ENCODE peak calls at places on chromosome 20, in four cellular contexts. I is WTC11; D is RWPE2; U is stimulated activated CD8-positive, alpha-beta memory T cell treated with anti-CD3 and anti-CD28 coated beads, Interleukin-7, amount 100 ng/mL, for 24 hours. Q is an unnamed sample.

GRCh38 chr20:41540459-41540858 is 77.7 kb downstream of the CHD6 start:
- DNase-seq in I (no peak), D (no peak), U (no peak), Q (no peak)

GRCh38 chr20:45059022-45059728 is 41.8 kb downstream of the KCNS1 start:
- DNase-seq in I (no peak), D (no peak), U (no peak), Q (peak)

GRCh38 chr20:36607586-36608387 is 2.2 kb downstream of the RAB5IF start:
- DNase-seq in I (no peak), D (no peak), U (no peak), Q (no peak)

GRCh38 chr20:45426621-45427020 is 10.7 kb downstream of the PIGT start:
- DNase-seq in I (no peak), D (no peak), U (no peak), Q (no peak)

GRCh38 chr20:36574278-36575065 is 1.1 kb downstream of the TGIF2 start:
- DNase-seq in I (peak), D (peak), U (no peak), Q (peak)

GRCh38 chr20:20820104-20820503 is 107.7 kb upstream of the RALGAPA2 start:
- DNase-seq in I (peak), D (no peak), U (no peak), Q (no peak)

GRCh38 chr20:40156600-40157307 is 532.3 kb downstream of the MAFB start:
- DNase-seq in I (no peak), D (no peak), U (no peak), Q (no peak)

GRCh38 chr20:41017448-41018042 is 11.1 kb upstream of the TOP1 start:
- DNase-seq in I (no peak), D (no peak), U (no peak), Q (no peak)

GRCh38 chr20:32528291-32528891 is 56.7 kb downstream of the NOL4L start:
- DNase-seq in I (no peak), D (no peak), U (no peak), Q (no peak)

GRCh38 chr20:38805958-38806854 is 709 bp downstream of the PPP1R16B start:
- DNase-seq in I (peak), D (peak), U (peak), Q (no peak)

GRCh38 chr20:6654490-6655247 is 112.8 kb upstream of the BMP2 start:
- DNase-seq in I (no peak), D (peak), U (no peak), Q (no peak)

GRCh38 chr20:17617868-17618672 is 48.2 kb downstream of the DSTN start:
- DNase-seq in I (peak), D (no peak), U (no peak), Q (no peak)

GRCh38 chr20:13340088-13340487 is 119.0 kb downstream of the ISM1 start:
- DNase-seq in I (no peak), D (no peak), U (no peak), Q (no peak)

GRCh38 chr20:3716195-3716834 is 3.9 kb upstream of the SIGLEC1 start:
- DNase-seq in I (peak), D (no peak), U (no peak), Q (peak)

GRCh38 chr20:50113420-50114224 is 672 bp upstream of the UBE2V1 start:
- DNase-seq in I (no peak), D (peak), U (no peak), Q (no peak)

GRCh38 chr20:26163890-26164289 is 467.2 kb upstream of the ZNF337 start:
- DNase-seq in I (no peak), D (no peak), U (no peak), Q (peak)

Q was measured in fibroblast of pulmonary artery.